ENCODE peak calls at places on chromosome 16, in six cellular contexts. P is transverse colon; F is mammary epithelial cell; I is CD8-positive, alpha-beta T cell; C is A549; V is upper lobe of right lung. U is an unnamed sample.

GRCh38 chr16:53817117-53817516 is 113.2 kb downstream of the FTO start:
- DNase-seq in P (no peak), F (peak), I (no peak), C (peak), V (no peak), U (no peak)

GRCh38 chr16:66809765-66810164 is 8.4 kb upstream of the TERB1 start:
- DNase-seq in P (no peak), F (no peak), I (no peak), C (no peak), V (no peak), U (no peak)

GRCh38 chr16:56451753-56452689 is 667 bp downstream of the OGFOD1 start:
- DNase-seq in P (peak), F (peak), I (no peak), C (peak), V (no peak), U (no peak)

GRCh38 chr16:9650284-9650683 is 531.9 kb downstream of the GRIN2A start:
- DNase-seq in P (no peak), F (no peak), I (no peak), C (no peak), V (no peak), U (no peak)

GRCh38 chr16:2025251-2025650 is 1.5 kb upstream of the NHERF2 start:
- DNase-seq in P (no peak), F (no peak), I (no peak), C (no peak), V (no peak), U (no peak)

GRCh38 chr16:59543641-59544040 is 809.5 kb upstream of the GOT2 start:
- DNase-seq in P (no peak), F (peak), I (no peak), C (no peak), V (no peak), U (no peak)

GRCh38 chr16:76518791-76519190 is 241.6 kb downstream of the CNTNAP4 start:
- DNase-seq in P (no peak), F (no peak), I (no peak), C (no peak), V (no peak), U (no peak)

GRCh38 chr16:580141-580945 is 9.5 kb upstream of the RAB40C start:
- DNase-seq in P (no peak), F (no peak), I (no peak), C (no peak), V (no peak), U (no peak)

GRCh38 chr16:600781-601180 is 10.9 kb downstream of the RAB40C start:
- DNase-seq in P (no peak), F (no peak), I (no peak), C (no peak), V (no peak), U (no peak)

GRCh38 chr16:72092832-72093447 is 480 bp downstream of the TXNL4B start:
- DNase-seq in P (no peak), F (peak), I (no peak), C (peak), V (no peak), U (no peak)

GRCh38 chr16:54051821-54052220 is 234.8 kb downstream of the IRX3 start:
- DNase-seq in P (no peak), F (no peak), I (no peak), C (no peak), V (no peak), U (no peak)

GRCh38 chr16:56558024-56558747 is 6.7 kb upstream of the MT4 start:
- DNase-seq in P (no peak), F (peak), I (no peak), C (peak), V (peak), U (peak)

GRCh38 chr16:55471448-55472097 is 7.4 kb upstream of the MMP2 start:
- DNase-seq in P (no peak), F (peak), I (no peak), C (no peak), V (no peak), U (no peak)

GRCh38 chr16:2675021-2675420 is 7.3 kb upstream of the KCTD5 start:
- DNase-seq in P (no peak), F (no peak), I (no peak), C (no peak), V (peak), U (no peak)

GRCh38 chr16:77190190-77190477 is 856 bp upstream of the MON1B start:
- DNase-seq in P (no peak), F (no peak), I (no peak), C (no peak), V (no peak), U (no peak)

GRCh38 chr16:81940781-81941560 is 70.3 kb downstream of the SDR42E1 start:
- DNase-seq in P (no peak), F (peak), I (no peak), C (peak), V (no peak), U (no peak)

GRCh38 chr16:67528222-67528869 is at the start of gene RIPOR1:
- DNase-seq in P (peak), F (no peak), I (peak), C (peak), V (peak), U (no peak)

GRCh38 chr16:1194665-1195392 is 30.2 kb downstream of the TPSG1 start:
- DNase-seq in P (no peak), F (no peak), I (peak), C (no peak), V (no peak), U (no peak)

GRCh38 chr16:54194008-54194731 is 92.4 kb downstream of the IRX3 start:
- DNase-seq in P (peak), F (no peak), I (no peak), C (no peak), V (peak), U (peak)

GRCh38 chr16:20216818-20217217 is 110.5 kb downstream of the GP2 start:
- DNase-seq in P (no peak), F (no peak), I (no peak), C (no peak), V (no peak), U (no peak)

GRCh38 chr16:491225-491919 is 36.1 kb upstream of the CAPN15 start:
- DNase-seq in P (no peak), F (no peak), I (no peak), C (no peak), V (no peak), U (no peak)

GRCh38 chr16:86396918-86397317 is 113.4 kb upstream of the FOXF1 start:
- DNase-seq in P (peak), F (peak), I (no peak), C (no peak), V (no peak), U (no peak)

GRCh38 chr16:15648135-15648730 is 1.8 kb upstream of the NDE1 start:
- DNase-seq in P (no peak), F (peak), I (no peak), C (no peak), V (no peak), U (no peak)

GRCh38 chr16:86016201-86016965 is 117.4 kb downstream of the IRF8 start:
- DNase-seq in P (peak), F (peak), I (peak), C (peak), V (peak), U (no peak)

GRCh38 chr16:20613471-20613887 is 37.3 kb upstream of the ACSM2B start:
- DNase-seq in P (no peak), F (no peak), I (no peak), C (no peak), V (no peak), U (no peak)

GRCh38 chr16:88200896-88201185 is 181.9 kb upstream of the ZNF469 start:
- DNase-seq in P (no peak), F (no peak), I (no peak), C (no peak), V (peak), U (no peak)

GRCh38 chr16:50430076-50430475 is 61.3 kb upstream of the BRD7 start:
- DNase-seq in P (no peak), F (no peak), I (no peak), C (no peak), V (no peak), U (no peak)

GRCh38 chr16:55207679-55208294 is 116.2 kb upstream of the IRX6 start:
- DNase-seq in P (no peak), F (no peak), I (no peak), C (no peak), V (no peak), U (no peak)

GRCh38 chr16:27107185-27107592 is 40.5 kb downstream of the C16orf82 start:
- DNase-seq in P (no peak), F (no peak), I (no peak), C (no peak), V (no peak), U (no peak)

GRCh38 chr16:5490499-5490898 is 392.9 kb upstream of the EEF2KMT start:
- DNase-seq in P (peak), F (no peak), I (no peak), C (peak), V (peak), U (peak)

GRCh38 chr16:53515811-53516210 is 12.8 kb upstream of the AKTIP start:
- DNase-seq in P (no peak), F (no peak), I (no peak), C (no peak), V (no peak), U (no peak)

GRCh38 chr16:21626659-21627277 is 25.6 kb downstream of the IGSF6 start:
- DNase-seq in P (no peak), F (peak), I (no peak), C (no peak), V (no peak), U (no peak)

DNA sequence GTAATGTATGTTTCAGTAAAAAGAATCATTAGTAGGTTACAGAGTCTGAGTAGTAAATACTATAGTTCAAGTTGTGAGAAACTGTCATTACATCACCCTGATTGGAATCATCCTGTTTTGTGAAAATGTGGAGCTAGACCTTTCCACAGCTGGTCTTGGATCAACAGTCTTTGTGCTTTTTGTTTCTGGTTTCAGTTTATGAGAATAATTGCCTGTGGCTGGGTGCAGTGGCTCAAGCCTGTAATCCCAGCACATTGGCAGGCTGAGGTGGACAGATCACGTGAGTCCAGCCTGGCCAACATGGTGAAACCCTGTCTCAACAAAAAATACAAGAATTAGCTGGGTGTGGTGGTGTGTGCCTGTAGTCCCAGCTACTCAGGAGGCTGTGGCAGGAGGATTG is 19.6 kb upstream of the SHISA9 start:
- DNase-seq in P (no peak), F (no peak), I (no peak), C (no peak), V (no peak), U (no peak)
- H3K27ac ChIP-seq in P (no peak), F (no peak), I (no peak), C (peak), V (no peak), U (no peak)

GRCh38 chr16:4087990-4088577 is 28.2 kb downstream of the ADCY9 start:
- DNase-seq in P (peak), F (no peak), I (no peak), C (no peak), V (no peak), U (no peak)
- H3K27ac ChIP-seq in P (no peak), F (no peak), I (no peak), C (peak), V (peak), U (no peak)

DNA sequence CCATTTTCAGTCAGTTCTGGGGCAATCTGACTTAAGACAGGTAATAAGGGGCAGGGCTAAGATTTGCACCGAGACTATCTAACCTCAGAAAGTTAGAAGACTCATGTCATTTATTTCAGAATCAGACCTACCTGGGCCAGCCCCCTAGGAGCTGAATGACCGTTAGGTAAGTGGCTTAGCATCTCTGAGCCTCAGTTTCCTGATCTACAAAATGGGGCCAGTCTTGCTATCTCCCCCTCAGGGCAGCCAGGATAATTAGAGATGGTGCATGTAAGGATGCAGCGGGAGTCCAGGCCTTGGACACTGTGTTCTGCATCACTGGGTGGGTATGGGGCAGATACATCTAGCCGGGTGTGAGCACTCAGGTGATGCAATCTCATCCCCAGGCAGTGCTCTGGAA is 10.4 kb upstream of the METTL22 start:
- DNase-seq in P (no peak), F (no peak), I (no peak), C (no peak), V (no peak), U (no peak)
- H3K27ac ChIP-seq in P (no peak), F (no peak), I (no peak), C (no peak), V (no peak), U (no peak)

GRCh38 chr16:58098207-58099096 is 30.7 kb downstream of the CFAP20 start:
- DNase-seq in P (no peak), F (peak), I (no peak), C (no peak), V (peak), U (no peak)

GRCh38 chr16:58094791-58095574 is 34.2 kb downstream of the CFAP20 start:
- DNase-seq in P (no peak), F (no peak), I (no peak), C (no peak), V (no peak), U (no peak)

GRCh38 chr16:58099097-58099955 is 29.9 kb downstream of the CFAP20 start:
- DNase-seq in P (no peak), F (no peak), I (no peak), C (no peak), V (peak), U (no peak)

GRCh38 chr16:58094026-58094425 is 35.2 kb downstream of the CFAP20 start:
- DNase-seq in P (no peak), F (no peak), I (no peak), C (no peak), V (no peak), U (no peak)

GRCh38 chr16:58096249-58096648 is 32.9 kb downstream of the CFAP20 start:
- DNase-seq in P (no peak), F (no peak), I (no peak), C (no peak), V (peak), U (no peak)
- H3K27ac ChIP-seq in P (no peak), F (no peak), I (no peak), C (no peak), V (no peak), U (no peak)

DNA sequence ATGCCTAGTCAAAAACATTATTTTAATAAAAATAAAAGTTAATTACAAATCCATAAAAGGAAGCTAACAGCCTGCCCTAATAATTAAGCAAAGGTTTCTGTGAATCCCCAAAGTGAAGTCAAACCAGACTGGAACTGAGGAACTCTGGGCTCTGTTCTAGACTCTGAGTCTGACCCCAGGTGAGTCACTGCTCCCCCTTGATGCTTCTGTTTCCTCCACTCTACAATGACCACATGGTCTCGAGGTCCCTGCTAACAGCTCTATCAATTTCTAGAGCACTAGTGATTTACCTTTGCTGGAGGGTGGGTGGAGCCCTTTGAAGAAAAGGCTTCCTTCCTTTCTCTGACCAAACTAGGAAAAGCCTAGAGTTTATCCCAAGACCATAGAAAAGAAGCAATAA is 32.4 kb downstream of the XPO6 start:
- DNase-seq in P (no peak), F (no peak), I (peak), C (no peak), V (no peak), U (no peak)
- H3K27ac ChIP-seq in P (no peak), F (no peak), I (no peak), C (peak), V (no peak), U (no peak)

GRCh38 chr16:84704253-84704652 is 4.5 kb downstream of the USP10 start:
- DNase-seq in P (no peak), F (no peak), I (no peak), C (no peak), V (no peak), U (no peak)

GRCh38 chr16:84709609-84710008 is 9.8 kb downstream of the USP10 start:
- DNase-seq in P (no peak), F (no peak), I (no peak), C (no peak), V (no peak), U (no peak)

GRCh38 chr16:84710686-84711085 is 10.9 kb downstream of the USP10 start:
- DNase-seq in P (no peak), F (no peak), I (no peak), C (no peak), V (no peak), U (no peak)

GRCh38 chr16:84703671-84704070 is 3.9 kb downstream of the USP10 start:
- DNase-seq in P (no peak), F (no peak), I (no peak), C (no peak), V (no peak), U (no peak)

GRCh38 chr16:84706856-84707255 is 7.1 kb downstream of the USP10 start:
- DNase-seq in P (no peak), F (no peak), I (no peak), C (no peak), V (no peak), U (no peak)
- H3K27ac ChIP-seq in P (no peak), F (no peak), I (no peak), C (no peak), V (no peak), U (no peak)

U was measured in substantia nigra.